ENCODE peak calls at places on chromosomes 12 and 14, in ten cellular contexts. M is adrenal gland, T is AG04449, C is body of pancreas, L is upper lobe of right lung, D is pancreas, Q is prostate gland, V is AG09309, I is mucosa of descending colon, X is SK-N-SH. Y is an unnamed sample.

GRCh38 chr12:51904951-51905471 is 2.3 kb upstream of the ACVRL1 start:
- DNase-seq in L (peak), T (no peak), I (peak), C (no peak), Q (no peak), X (peak), D (no peak), M (no peak), V (no peak), Y (no peak)

GRCh38 chr12:68784015-68784414 is 24.0 kb upstream of the MDM2 start:
- DNase-seq in L (no peak), V (no peak), C (no peak), M (peak), D (no peak), T (no peak), I (no peak), Q (no peak), X (no peak), Y (no peak)

GRCh38 chr14:63499701-63500250 is 43.4 kb downstream of the PPP2R5E start:
- DNase-seq in Q (no peak), C (no peak), L (no peak), T (no peak), I (no peak), V (peak), D (no peak), X (no peak), M (peak), Y (no peak)

GRCh38 chr12:26425587-26426260 is 230.4 kb downstream of the SSPN start:
- DNase-seq in T (no peak), I (no peak), Q (no peak), L (no peak), M (no peak), D (no peak), C (no peak), X (no peak), V (no peak), Y (no peak)

GRCh38 chr14:98494582-98494981 is 777.4 kb downstream of the BCL11B start:
- DNase-seq in L (no peak), D (no peak), M (no peak), I (no peak), Q (no peak), T (no peak), V (no peak), C (no peak), X (no peak), Y (no peak)

GRCh38 chr12:51847830-51848727 is at the start of gene FIGNL2:
- DNase-seq in I (no peak), D (no peak), C (no peak), M (no peak), Q (no peak), X (peak), V (no peak), T (no peak), L (no peak), Y (no peak)

GRCh38 chr14:89721991-89722390 is 232.5 kb downstream of the EFCAB11 start:
- DNase-seq in X (no peak), L (no peak), C (no peak), I (no peak), M (no peak), Q (no peak), V (no peak), T (no peak), D (no peak), Y (no peak)

GRCh38 chr12:3293446-3294161 is 197.4 kb upstream of the PRMT8 start:
- DNase-seq in C (no peak), I (no peak), D (no peak), L (no peak), V (no peak), T (no peak), M (no peak), X (no peak), Q (no peak), Y (no peak)

GRCh38 chr12:116718578-116719454 is 19.1 kb downstream of the SPRING1 start:
- DNase-seq in Q (no peak), C (no peak), I (no peak), T (peak), D (no peak), X (no peak), V (no peak), M (no peak), L (no peak), Y (no peak)

GRCh38 chr14:39396448-39396847 is 35.8 kb downstream of the FBXO33 start:
- DNase-seq in M (no peak), V (no peak), X (no peak), C (no peak), L (no peak), T (no peak), I (no peak), Q (no peak), D (no peak), Y (no peak)

GRCh38 chr12:1185460-1186182 is 194.6 kb downstream of the ERC1 start:
- DNase-seq in D (no peak), X (no peak), I (no peak), C (no peak), Q (no peak), V (no peak), T (no peak), M (no peak), L (no peak), Y (no peak)

GRCh38 chr12:49094104-49094948 is at the start of gene DHH:
- DNase-seq in C (no peak), I (no peak), M (peak), Q (no peak), V (no peak), T (no peak), X (peak), L (peak), D (peak), Y (no peak)

GRCh38 chr14:103534576-103535061 is 5.6 kb downstream of the TRMT61A start:
- DNase-seq in V (no peak), Q (no peak), C (no peak), I (peak), X (no peak), L (no peak), D (no peak), T (no peak), M (no peak), Y (no peak)

GRCh38 chr12:4118601-4119156 is 154.9 kb upstream of the CCND2 start:
- DNase-seq in I (no peak), Q (no peak), X (no peak), T (no peak), C (no peak), M (no peak), L (no peak), D (no peak), V (no peak), Y (no peak)

GRCh38 chr14:101849125-101849524 is 87.6 kb downstream of the PPP2R5C start:
- DNase-seq in D (no peak), T (no peak), L (no peak), Q (no peak), V (no peak), M (no peak), C (no peak), I (no peak), X (no peak), Y (no peak)

GRCh38 chr14:64053694-64054669 is 201.2 kb downstream of the SYNE2 start:
- DNase-seq in X (no peak), V (no peak), T (no peak), M (peak), L (no peak), D (no peak), Q (no peak), I (no peak), C (no peak), Y (no peak)

GRCh38 chr12:65900912-65901672 is 76.8 kb downstream of the HMGA2 start:
- DNase-seq in D (no peak), T (no peak), X (no peak), C (no peak), I (no peak), V (no peak), M (no peak), Q (no peak), L (no peak), Y (no peak)

GRCh38 chr12:116027551-116027821 is 250.0 kb downstream of the MED13L start:
- DNase-seq in C (no peak), V (no peak), T (no peak), L (no peak), I (no peak), X (no peak), D (no peak), Q (no peak), M (no peak), Y (no peak)

GRCh38 chr12:98955284-98955683 is 310.2 kb downstream of the APAF1 start:
- DNase-seq in M (peak), I (no peak), V (no peak), C (no peak), T (no peak), Q (no peak), X (peak), L (no peak), D (no peak), Y (no peak)

GRCh38 chr12:89702503-89702902 is 6.1 kb downstream of the ATP2B1 start:
- DNase-seq in I (no peak), Q (no peak), D (no peak), X (no peak), L (no peak), T (no peak), V (no peak), M (no peak), C (no peak), Y (no peak)

GRCh38 chr14:101788016-101788695 is 26.6 kb downstream of the PPP2R5C start:
- DNase-seq in V (no peak), L (no peak), C (no peak), D (no peak), X (no peak), Q (no peak), T (no peak), I (no peak), M (no peak), Y (no peak)

GRCh38 chr12:79119796-79120195 is 255.2 kb downstream of the SYT1 start:
- DNase-seq in M (no peak), V (no peak), Q (no peak), I (no peak), T (no peak), X (no peak), C (no peak), L (no peak), D (no peak), Y (no peak)

GRCh38 chr12:125639826-125640225 is 574.6 kb downstream of the AACS start:
- DNase-seq in L (no peak), D (no peak), X (no peak), I (no peak), C (no peak), V (no peak), M (no peak), Q (no peak), T (no peak), Y (no peak)

GRCh38 chr12:57983150-57983857 is 41.9 kb downstream of the ATP23 start:
- DNase-seq in V (peak), C (peak), D (no peak), I (no peak), L (no peak), Q (no peak), X (peak), M (peak), T (peak), Y (peak)

GRCh38 chr12:2083008-2083407 is 30.2 kb downstream of the CACNA1C start:
- DNase-seq in T (no peak), V (no peak), C (no peak), L (no peak), X (no peak), Q (no peak), D (no peak), I (no peak), M (no peak), Y (no peak)

GRCh38 chr14:92680781-92681650 is 67.4 kb downstream of the LGMN start:
- DNase-seq in X (peak), V (peak), I (peak), Q (peak), M (peak), C (peak), D (peak), T (no peak), L (peak), Y (peak)

GRCh38 chr14:81837304-81837703 is 303.7 kb upstream of the SEL1L start:
- DNase-seq in L (no peak), D (no peak), C (no peak), I (no peak), T (no peak), Q (no peak), M (no peak), X (no peak), V (no peak), Y (no peak)

GRCh38 chr12:3841783-3842182 is 31.4 kb downstream of the PARP11 start:
- DNase-seq in C (no peak), M (no peak), Q (no peak), D (no peak), T (no peak), L (no peak), I (no peak), V (no peak), X (no peak), Y (no peak)

GRCh38 chr12:117761528-117762100 is 207.2 kb downstream of the KSR2 start:
- DNase-seq in Q (no peak), L (no peak), V (no peak), M (no peak), I (no peak), C (no peak), T (no peak), D (no peak), X (no peak), Y (no peak)

GRCh38 chr14:51479584-51480305 is 172.0 kb upstream of the FRMD6 start:
- DNase-seq in Q (no peak), I (no peak), V (no peak), T (no peak), M (no peak), D (no peak), L (no peak), X (no peak), C (no peak), Y (no peak)

GRCh38 chr14:71175491-71175890 is 268.2 kb downstream of the PCNX1 start:
- DNase-seq in L (no peak), T (no peak), V (no peak), M (no peak), I (no peak), D (no peak), C (peak), X (no peak), Q (peak), Y (no peak)

GRCh38 chr12:1439687-1440086 is 154.7 kb downstream of the FBXL14 start:
- DNase-seq in L (no peak), D (no peak), M (no peak), T (no peak), Q (no peak), V (no peak), X (no peak), I (no peak), C (no peak), Y (no peak)

GRCh38 chr12:93109794-93110203 is 180.7 kb upstream of the EEA1 start:
- DNase-seq in D (no peak), Q (no peak), X (no peak), V (no peak), T (no peak), I (no peak), C (no peak), L (no peak), M (no peak), Y (no peak)

GRCh38 chr12:110365743-110366473 is 37.6 kb downstream of the ANAPC7 start:
- DNase-seq in T (no peak), M (no peak), X (no peak), L (no peak), V (no peak), C (no peak), Q (no peak), I (no peak), D (no peak), Y (no peak)

GRCh38 chr12:32166510-32166909 is 59.9 kb downstream of the BICD1 start:
- DNase-seq in L (no peak), V (no peak), Q (no peak), I (no peak), C (no peak), D (no peak), M (no peak), T (no peak), X (no peak), Y (no peak)

GRCh38 chr12:38744056-38744455 is 161.3 kb downstream of the CPNE8 start:
- DNase-seq in L (no peak), M (no peak), Q (no peak), I (no peak), C (no peak), T (no peak), D (no peak), V (peak), X (no peak), Y (no peak)

GRCh38 chr12:4034926-4035325 is 161.7 kb upstream of the PARP11 start:
- DNase-seq in Q (no peak), X (no peak), T (no peak), M (no peak), D (no peak), V (no peak), I (no peak), L (no peak), C (no peak), Y (peak)

GRCh38 chr12:69619050-69619449 is 8.3 kb upstream of the LRRC10 start:
- DNase-seq in M (no peak), D (no peak), L (no peak), T (no peak), V (no peak), C (no peak), I (no peak), X (no peak), Q (no peak), Y (no peak)

GRCh38 chr12:30754750-30755394 is at the start of gene CAPRIN2:
- DNase-seq in D (peak), T (peak), M (peak), I (peak), X (peak), C (peak), L (peak), V (peak), Q (peak), Y (peak)
- TF ChIP-seq CTCF in D (no peak), T (peak), M (peak), I (peak), X (peak), C (peak), L (peak), V (peak), Q (peak), Y (no peak)

DNA sequence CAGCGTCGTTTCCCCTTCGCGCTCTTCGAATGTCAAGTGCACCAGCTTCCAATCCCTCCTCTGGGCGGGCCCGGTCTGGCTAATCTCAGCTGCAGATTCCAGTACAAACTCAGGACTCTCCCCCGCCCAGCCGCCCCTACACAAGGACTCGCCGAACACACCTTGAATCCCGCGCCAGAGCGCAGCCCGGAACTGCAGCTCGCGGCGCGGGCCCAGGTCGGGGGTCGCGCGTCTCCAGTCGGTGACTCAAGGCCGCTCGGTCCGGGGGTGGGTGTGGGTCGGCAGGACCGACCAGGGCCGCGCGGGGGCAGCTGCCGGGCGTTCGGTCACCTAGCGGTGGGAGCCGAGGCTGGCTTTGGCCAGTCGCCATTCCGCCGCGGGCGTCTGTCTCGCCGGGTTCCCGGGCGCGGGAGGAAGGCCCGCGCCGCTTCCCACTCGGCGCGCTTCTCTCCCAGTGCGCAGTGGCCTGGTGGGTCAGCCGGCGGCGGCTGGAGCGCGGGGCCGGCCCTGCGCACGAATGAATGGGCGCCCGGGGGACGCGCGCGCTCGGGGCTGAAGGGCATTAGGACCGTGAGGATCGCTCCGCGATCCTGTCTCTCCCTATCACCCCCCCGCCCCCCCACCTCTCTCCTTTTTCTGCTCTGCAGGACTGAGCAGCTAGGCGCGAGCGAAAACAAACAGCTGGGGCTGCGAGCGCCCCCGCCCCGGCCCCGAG is at the start of gene GALNT16:
- DNase-seq in C (peak), X (peak), D (peak), L (peak), V (no peak), T (no peak), Q (no peak), M (peak), I (peak), Y (no peak)
- H3K4me3 ChIP-seq in C (peak), X (peak), D (peak), L (peak), V (peak), T (peak), Q (peak), M (peak), I (no peak), Y (peak)

GRCh38 chr14:96056509-96057422 is 17.6 kb downstream of the C14orf132 start:
- DNase-seq in M (no peak), V (no peak), D (no peak), T (no peak), L (no peak), I (no peak), Q (no peak), C (no peak), X (peak), Y (no peak)
- TF ChIP-seq CTCF in M (no peak), V (no peak), D (no peak), T (no peak), L (no peak), I (no peak), Q (peak), C (no peak), X (no peak), Y (no peak)

GRCh38 chr12:47754881-47755280 is 3.8 kb downstream of the RAPGEF3 start:
- DNase-seq in X (no peak), C (peak), D (peak), Q (peak), T (no peak), I (peak), L (peak), M (no peak), V (no peak), Y (no peak)
- H3K4me3 ChIP-seq in X (no peak), C (no peak), D (no peak), Q (no peak), T (no peak), I (no peak), L (peak), M (no peak), V (no peak), Y (no peak)

GRCh38 chr14:54475187-54475881 is 13.4 kb downstream of the GMFB start:
- DNase-seq in M (no peak), Q (no peak), X (no peak), T (no peak), L (no peak), V (no peak), D (no peak), I (no peak), C (no peak), Y (no peak)
- TF ChIP-seq CTCF in M (no peak), Q (no peak), X (no peak), T (no peak), L (no peak), V (no peak), D (no peak), I (no peak), C (no peak), Y (no peak)

GRCh38 chr12:77974643-77975042 is 143.9 kb downstream of the NAV3 start:
- DNase-seq in D (no peak), M (no peak), V (no peak), C (no peak), I (no peak), Q (no peak), X (no peak), L (no peak), T (no peak), Y (no peak)
- H3K4me3 ChIP-seq in D (no peak), M (no peak), V (no peak), C (no peak), I (no peak), Q (no peak), X (no peak), L (no peak), T (no peak), Y (no peak)